ENCODE peak calls at places on chromosomes 7 and 10, in five cellular contexts. One of them, this sample, is unnamed.

GRCh38 chr10:75062191-75062849 is 49.1 kb upstream of the SAMD8 start:
- DNase-seq in H1: no peak
- DNase-seq in A673: peak
- DNase-seq in brain microvascular endothelial cell: no peak
- DNase-seq in HCT116: no peak
- DNase-seq in this sample: no peak

GRCh38 chr10:85851300-85851699 is 515.3 kb downstream of the GRID1 start:
- DNase-seq in HCT116: peak
- DNase-seq in H1: no peak
- DNase-seq in brain microvascular endothelial cell: peak
- DNase-seq in A673: peak
- DNase-seq in this sample: no peak

GRCh38 chr10:96833220-96834001 is 1.3 kb downstream of the LCOR start:
- DNase-seq in HCT116: no peak
- DNase-seq in H1: peak
- DNase-seq in brain microvascular endothelial cell: no peak
- DNase-seq in A673: peak
- DNase-seq in this sample: no peak

GRCh38 chr7:77684030-77684429 is 12.2 kb upstream of the RSBN1L start:
- DNase-seq in HCT116: no peak
- DNase-seq in brain microvascular endothelial cell: peak
- DNase-seq in H1: peak
- DNase-seq in A673: peak
- DNase-seq in this sample: no peak

GRCh38 chr7:16203065-16203464 is 218.3 kb downstream of the CRPPA start:
- DNase-seq in brain microvascular endothelial cell: no peak
- DNase-seq in A673: no peak
- DNase-seq in HCT116: no peak
- DNase-seq in H1: no peak
- DNase-seq in this sample: no peak

GRCh38 chr7:73567140-73567539 is 9.7 kb upstream of the BCL7B start:
- DNase-seq in HCT116: no peak
- DNase-seq in brain microvascular endothelial cell: no peak
- DNase-seq in A673: no peak
- DNase-seq in H1: no peak
- DNase-seq in this sample: no peak

GRCh38 chr10:92692085-92692671 is 2.4 kb downstream of the HHEX start:
- DNase-seq in HCT116: no peak
- DNase-seq in A673: no peak
- DNase-seq in brain microvascular endothelial cell: no peak
- DNase-seq in H1: peak
- DNase-seq in this sample: no peak

GRCh38 chr7:34138483-34138882 is 233.1 kb downstream of the BMPER start:
- DNase-seq in H1: no peak
- DNase-seq in HCT116: no peak
- DNase-seq in A673: no peak
- DNase-seq in brain microvascular endothelial cell: no peak
- DNase-seq in this sample: no peak

GRCh38 chr7:43204081-43204480 is 91.6 kb downstream of the HECW1 start:
- DNase-seq in brain microvascular endothelial cell: peak
- DNase-seq in HCT116: no peak
- DNase-seq in A673: no peak
- DNase-seq in H1: no peak
- DNase-seq in this sample: no peak

GRCh38 chr7:100679927-100680588 is 6.5 kb downstream of the GNB2 start:
- DNase-seq in HCT116: no peak
- DNase-seq in H1: no peak
- DNase-seq in A673: no peak
- DNase-seq in brain microvascular endothelial cell: no peak
- DNase-seq in this sample: no peak

GRCh38 chr10:70052462-70053211 is at the start of gene MACROH2A2:
- DNase-seq in brain microvascular endothelial cell: peak
- DNase-seq in H1: peak
- DNase-seq in HCT116: peak
- DNase-seq in A673: peak
- DNase-seq in this sample: no peak

GRCh38 chr7:105773030-105773460 is 103.4 kb downstream of the ATXN7L1 start:
- DNase-seq in HCT116: no peak
- DNase-seq in A673: no peak
- DNase-seq in H1: no peak
- DNase-seq in brain microvascular endothelial cell: no peak
- DNase-seq in this sample: no peak

GRCh38 chr10:68151453-68151852 is 42.2 kb downstream of the MYPN start:
- DNase-seq in H1: no peak
- DNase-seq in brain microvascular endothelial cell: no peak
- DNase-seq in A673: no peak
- DNase-seq in HCT116: no peak
- DNase-seq in this sample: no peak

GRCh38 chr10:71191459-71192113 is 20.8 kb upstream of the UNC5B start:
- DNase-seq in H1: peak
- DNase-seq in HCT116: no peak
- DNase-seq in A673: no peak
- DNase-seq in brain microvascular endothelial cell: no peak
- DNase-seq in this sample: no peak

GRCh38 chr10:45425628-45426563 is 51.9 kb downstream of the ALOX5 start:
- DNase-seq in HCT116: peak
- DNase-seq in brain microvascular endothelial cell: no peak
- DNase-seq in H1: no peak
- DNase-seq in A673: no peak
- DNase-seq in this sample: no peak

GRCh38 chr7:19117081-19117869 is at the start of gene TWIST1:
- DNase-seq in brain microvascular endothelial cell: peak
- DNase-seq in HCT116: no peak
- DNase-seq in A673: peak
- DNase-seq in H1: peak
- DNase-seq in this sample: no peak

GRCh38 chr7:5679047-5679740 is 102.3 kb downstream of the RNF216 start:
- DNase-seq in brain microvascular endothelial cell: no peak
- DNase-seq in H1: no peak
- DNase-seq in HCT116: no peak
- DNase-seq in A673: no peak
- DNase-seq in this sample: no peak

GRCh38 chr7:123916240-123916724 is 8.8 kb upstream of the SPAM1 start:
- DNase-seq in A673: peak
- DNase-seq in HCT116: peak
- DNase-seq in brain microvascular endothelial cell: no peak
- DNase-seq in H1: no peak
- DNase-seq in this sample: no peak

DNA sequence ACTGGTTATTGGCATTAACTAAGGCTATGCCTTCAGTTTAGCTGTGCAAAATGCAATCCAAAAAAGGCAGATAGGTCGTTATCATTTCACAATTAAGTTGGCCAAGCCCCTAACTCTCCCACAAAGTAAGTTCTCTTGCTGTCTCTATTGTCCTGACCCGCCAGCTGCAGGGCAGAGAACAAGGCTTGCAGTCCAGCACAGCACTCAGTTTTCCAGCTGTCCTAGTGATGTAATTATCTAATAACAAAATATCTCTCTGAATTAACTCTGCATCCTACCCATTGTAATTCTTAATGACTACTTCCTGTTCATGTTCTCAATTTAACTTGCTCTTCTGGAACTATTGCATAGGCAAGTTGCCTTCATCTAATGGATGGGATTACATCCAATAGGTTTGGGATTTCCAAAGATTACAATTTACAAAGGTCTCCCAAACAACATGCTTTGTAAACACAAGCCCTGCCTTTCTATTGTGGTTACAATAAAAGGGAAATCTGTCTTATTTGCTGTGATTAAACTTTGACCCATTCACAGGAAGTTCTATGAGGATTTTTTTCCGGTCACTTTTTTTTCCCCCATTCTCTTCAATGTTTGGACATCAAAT is 55.2 kb downstream of the CDK6 start:
- DNase-seq in H1: no peak
- DNase-seq in A673: peak
- DNase-seq in HCT116: no peak
- DNase-seq in brain microvascular endothelial cell: no peak
- DNase-seq in this sample: peak
- H3K27ac ChIP-seq in H1: no peak
- H3K27ac ChIP-seq in A673: no peak
- H3K27ac ChIP-seq in HCT116: no peak
- H3K27ac ChIP-seq in brain microvascular endothelial cell: no peak
- H3K27ac ChIP-seq in this sample: peak

GRCh38 chr10:79061441-79062315 is 7.1 kb upstream of the ZMIZ1 start:
- DNase-seq in A673: no peak
- DNase-seq in brain microvascular endothelial cell: no peak
- DNase-seq in HCT116: no peak
- DNase-seq in H1: no peak
- DNase-seq in this sample: no peak
- H3K27ac ChIP-seq in A673: no peak
- H3K27ac ChIP-seq in brain microvascular endothelial cell: no peak
- H3K27ac ChIP-seq in HCT116: no peak
- H3K27ac ChIP-seq in H1: no peak
- H3K27ac ChIP-seq in this sample: no peak

GRCh38 chr7:140214075-140214684 is 37.4 kb upstream of the KDM7A start:
- DNase-seq in HCT116: no peak
- DNase-seq in A673: no peak
- DNase-seq in H1: no peak
- DNase-seq in brain microvascular endothelial cell: no peak
- DNase-seq in this sample: no peak
- H3K27ac ChIP-seq in HCT116: no peak
- H3K27ac ChIP-seq in A673: no peak
- H3K27ac ChIP-seq in H1: no peak
- H3K27ac ChIP-seq in brain microvascular endothelial cell: no peak
- H3K27ac ChIP-seq in this sample: no peak

GRCh38 chr10:35046074-35046473 is 44.1 kb downstream of the CUL2 start:
- DNase-seq in H1: no peak
- DNase-seq in A673: no peak
- DNase-seq in brain microvascular endothelial cell: no peak
- DNase-seq in HCT116: no peak
- DNase-seq in this sample: no peak
- H3K27ac ChIP-seq in H1: no peak
- H3K27ac ChIP-seq in A673: no peak
- H3K27ac ChIP-seq in brain microvascular endothelial cell: no peak
- H3K27ac ChIP-seq in HCT116: no peak
- H3K27ac ChIP-seq in this sample: no peak

This sample was measured in caudate nucleus.